ENCODE peak calls at places on chromosomes 11 and 22, in six cellular contexts. A, S, H, F, X and N are unnamed samples.
A peak's percentile ranks its signal among the peaks of the same experiment; 100 is the strongest.

GRCh38 chr11:119933584-119933983 is 204.3 kb downstream of the TRIM29 start:
- DNase-seq in A (peak; percentile 14), S (no peak), H (no peak), F (no peak), X (no peak), N (no peak)

GRCh38 chr11:95767498-95767897 is 22.1 kb downstream of the FAM76B start:
- DNase-seq in A (no peak), S (no peak), H (no peak), F (no peak), X (no peak), N (no peak)

GRCh38 chr11:45079943-45080719 is 66.3 kb upstream of the PRDM11 start:
- DNase-seq in A (no peak), S (peak; percentile 84), H (no peak), F (no peak), X (peak; percentile 51), N (no peak)

GRCh38 chr11:104256525-104256924 is 92.6 kb upstream of the PDGFD start:
- DNase-seq in A (no peak), S (no peak), H (no peak), F (no peak), X (no peak), N (no peak)

GRCh38 chr11:95883381-95883780 is 40.5 kb downstream of the MTMR2 start:
- DNase-seq in A (no peak), S (no peak), H (no peak), F (no peak), X (no peak), N (no peak)

GRCh38 chr11:131980878-131981668 is 610.7 kb downstream of the NTM start:
- DNase-seq in A (no peak), S (no peak), H (no peak), F (no peak), X (no peak), N (no peak)

GRCh38 chr11:118212781-118213565 is 11.8 kb downstream of the JAML start:
- DNase-seq in A (no peak), S (no peak), H (no peak), F (no peak), X (no peak), N (no peak)

GRCh38 chr11:116046127-116046526 is 541.9 kb upstream of the CADM1 start:
- DNase-seq in A (no peak), S (no peak), H (no peak), F (no peak), X (no peak), N (no peak)

GRCh38 chr11:8833568-8834275 is 77.3 kb upstream of the AKIP1 start:
- DNase-seq in A (peak; percentile 24), S (no peak), H (no peak), F (no peak), X (no peak), N (no peak)

GRCh38 chr11:38517991-38518390 is 1920.0 kb upstream of the RAG2 start:
- DNase-seq in A (no peak), S (no peak), H (no peak), F (no peak), X (no peak), N (no peak)

GRCh38 chr22:45578524-45579147 is 76.0 kb downstream of the FBLN1 start:
- DNase-seq in A (no peak), S (no peak), H (no peak), F (no peak), X (no peak), N (no peak)

GRCh38 chr11:77199346-77199745 is 71.3 kb downstream of the MYO7A start:
- DNase-seq in A (peak; percentile 59), S (no peak), H (no peak), F (no peak), X (no peak), N (no peak)

GRCh38 chr11:19453893-19454292 is 213.1 kb upstream of the E2F8 start:
- DNase-seq in A (no peak), S (no peak), H (no peak), F (no peak), X (no peak), N (peak; percentile 56)

GRCh38 chr11:44753965-44754645 is 27.3 kb downstream of the TSPAN18 start:
- DNase-seq in A (peak; percentile 83), S (no peak), H (no peak), F (no peak), X (no peak), N (peak; percentile 47)

GRCh38 chr22:40212126-40212525 is 34.4 kb downstream of the TNRC6B start:
- DNase-seq in A (no peak), S (no peak), H (no peak), F (no peak), X (no peak), N (no peak)

GRCh38 chr11:32584921-32585320 is 1.3 kb downstream of the EIF3M start:
- DNase-seq in A (no peak), S (no peak), H (no peak), F (no peak), X (no peak), N (no peak)

GRCh38 chr11:65411681-65412070 is 10.9 kb upstream of the NEAT1 start:
- DNase-seq in A (no peak), S (no peak), H (no peak), F (no peak), X (no peak), N (no peak)

GRCh38 chr22:40385041-40385782 is 14.8 kb downstream of the SGSM3 start:
- DNase-seq in A (no peak), S (peak; percentile 45), H (no peak), F (no peak), X (peak; percentile 34), N (no peak)

GRCh38 chr11:1406571-1407485 is 17.1 kb downstream of the BRSK2 start:
- DNase-seq in A (no peak), S (no peak), H (no peak), F (no peak), X (no peak), N (no peak)

GRCh38 chr22:45428391-45429385 is 15.2 kb downstream of the RIBC2 start:
- DNase-seq in A (peak; percentile 54), S (no peak), H (no peak), F (no peak), X (no peak), N (no peak)

GRCh38 chr22:39230261-39231196 is 14.3 kb downstream of the PDGFB start:
- DNase-seq in A (no peak), S (no peak), H (no peak), F (no peak), X (no peak), N (no peak)

GRCh38 chr11:85663080-85663729 is 1.7 kb downstream of the CREBZF start:
- DNase-seq in A (no peak), S (no peak), H (no peak), F (no peak), X (no peak), N (peak; percentile 19)

GRCh38 chr22:46030241-46030880 is 53.4 kb upstream of the WNT7B start:
- DNase-seq in A (peak; percentile 65), S (no peak), H (no peak), F (no peak), X (no peak), N (no peak)

GRCh38 chr22:45946805-45947600 is 30.0 kb downstream of the WNT7B start:
- DNase-seq in A (no peak), S (no peak), H (no peak), F (no peak), X (no peak), N (no peak)

GRCh38 chr22:22576244-22576988 is 17.4 kb upstream of the PRAME start:
- DNase-seq in A (no peak), S (peak; percentile 40), H (peak; percentile 71), F (peak; percentile 29), X (peak; percentile 45), N (peak; percentile 76)
- TF ChIP-seq CTCF in A (no peak), S (no peak), H (peak; percentile 81), F (peak; percentile 95), X (peak; percentile 66), N (peak; percentile 59)

DNA sequence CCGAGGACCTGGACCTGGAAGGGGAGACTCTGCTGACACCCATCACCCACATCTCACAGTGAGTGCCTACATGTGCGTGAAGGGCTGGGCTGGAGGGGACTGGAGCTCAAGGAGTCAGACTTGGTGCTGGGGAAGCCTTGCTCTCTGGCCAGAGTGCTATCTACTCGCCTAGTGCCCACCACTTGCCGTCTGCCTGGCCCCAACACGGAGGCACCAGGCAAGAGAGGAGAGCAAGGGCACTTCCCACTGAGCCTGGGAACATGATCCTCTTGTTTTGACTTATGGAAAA is 37.8 kb downstream of the KCNQ1OT1 start:
- DNase-seq in A (no peak), S (no peak), H (no peak), F (no peak), X (no peak), N (no peak)
- H3K9me3 ChIP-seq in A (no peaks in the 10 kb centered on the region), S (no peaks in the 10 kb centered on the region), H (peaks cover 62% of the 10 kb centered on the region), F (peaks cover 4% of the 10 kb centered on the region), X (peaks cover 6% of the 10 kb centered on the region), N (no peaks in the 10 kb centered on the region)

GRCh38 chr22:26364066-26365015 is 64.7 kb upstream of the ASPHD2 start:
- DNase-seq in A (no peak), S (peak; percentile 59), H (peak; percentile 73), F (peak; percentile 79), X (peak; percentile 54), N (peak; percentile 87)
- TF ChIP-seq CTCF in A (no peak), S (no peak), H (peak; percentile 62), F (peak; percentile 73), X (peak; percentile 46), N (peak; percentile 51)

GRCh38 chr11:43427971-43428370 is 69.3 kb downstream of the TTC17 start:
- DNase-seq in A (no peak), S (no peak), H (no peak), F (no peak), X (no peak), N (no peak)
- H3K9me3 ChIP-seq in A (no peaks in the 10 kb centered on the region), S (no peaks in the 10 kb centered on the region), H (no peaks in the 10 kb centered on the region), F (no peaks in the 10 kb centered on the region), X (no peaks in the 10 kb centered on the region), N (no peaks in the 10 kb centered on the region)

GRCh38 chr11:15006139-15006759 is 34.1 kb upstream of the CALCA start:
- DNase-seq in A (no peak), S (no peak), H (peak; percentile 30), F (peak; percentile 47), X (no peak), N (no peak)
- TF ChIP-seq CTCF in A (no peak), S (no peak), H (peak; percentile 62), F (peak; percentile 48), X (peak; percentile 44), N (peak; percentile 37)

GRCh38 chr11:352456-353180 is 16.7 kb upstream of the B4GALNT4 start:
- DNase-seq in A (no peak), S (no peak), H (no peak), F (no peak), X (no peak), N (no peak)
- H3K9me3 ChIP-seq in A (no peaks in the 10 kb centered on the region), S (no peaks in the 10 kb centered on the region), H (no peaks in the 10 kb centered on the region), F (no peaks in the 10 kb centered on the region), X (no peaks in the 10 kb centered on the region), N (no peaks in the 10 kb centered on the region)

DNA sequence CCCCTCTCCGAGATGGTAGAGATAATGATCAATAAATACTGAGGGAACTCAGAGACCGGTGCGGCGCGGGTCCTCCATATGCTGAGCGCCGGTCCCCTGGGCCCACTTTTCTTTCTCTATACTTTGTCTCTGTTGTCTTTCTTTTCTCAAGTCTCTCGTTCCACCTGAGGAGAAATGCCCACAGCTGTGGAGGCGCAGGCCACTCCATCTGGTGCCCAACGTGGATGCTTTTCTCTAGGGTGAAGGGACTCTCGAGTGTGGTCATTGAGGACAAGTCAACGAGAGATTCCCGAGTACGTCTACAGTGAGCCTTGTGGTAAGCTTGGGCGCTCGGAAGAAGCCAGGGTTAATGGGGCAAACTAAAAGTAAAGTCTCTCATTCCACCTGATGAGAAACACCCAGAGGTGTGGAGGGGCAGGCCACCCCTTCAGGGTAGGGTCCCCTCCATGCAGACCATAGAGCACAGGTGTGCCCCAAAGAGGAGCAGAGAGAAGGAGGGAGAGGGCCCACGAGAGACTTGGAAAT is 43.2 kb downstream of the IGLL1 start:
- DNase-seq in A (peak; percentile 36), S (no peak), H (no peak), F (no peak), X (no peak), N (peak; percentile 12)
- TF ChIP-seq CTCF in A (no peak), S (no peak), H (no peak), F (no peak), X (no peak), N (no peak)

GRCh38 chr11:133506023-133506422 is 26.3 kb downstream of the OPCML start:
- DNase-seq in A (no peak), S (no peak), H (no peak), F (no peak), X (no peak), N (no peak)
- H3K9me3 ChIP-seq in A (no peaks in the 10 kb centered on the region), S (no peaks in the 10 kb centered on the region), H (no peaks in the 10 kb centered on the region), F (no peaks in the 10 kb centered on the region), X (no peaks in the 10 kb centered on the region), N (no peaks in the 10 kb centered on the region)